ENCODE peak calls at places on chromosome 17, in ten cellular contexts. T is activated T-cell treated with anti-CD3 and anti-CD28 coated beads, Interleukin-2, amount 50 U/mL, for 48 hours; M is GM23248; D is Daoy; G is kidney; F is HTR-8/SVneo; N is fibroblast of pulmonary artery; V is AG10803; A is NCI-H446; Y is NCI-H187 treated with DMSO at 0.1 percent for 48 hours. Z is an unnamed sample.

GRCh38 chr17:28261219-28261618 is 57.8 kb upstream of the TMEM97 start:
- DNase-seq in T (no peak), M (peak), D (no peak), G (no peak), F (no peak), N (no peak), V (no peak), A (no peak), Y (no peak), Z (no peak)

GRCh38 chr17:43988301-43988700 is 16.1 kb upstream of the NAGS start:
- DNase-seq in T (no peak), M (no peak), D (no peak), G (peak), F (no peak), N (no peak), V (no peak), A (no peak), Y (peak), Z (no peak)

GRCh38 chr17:50956750-50957523 is 90.8 kb upstream of the TOB1 start:
- DNase-seq in T (peak), M (peak), D (peak), G (peak), F (peak), N (peak), V (peak), A (peak), Y (peak), Z (peak)

GRCh38 chr17:67272312-67273050 is 27.5 kb upstream of the HELZ start:
- DNase-seq in T (no peak), M (no peak), D (peak), G (peak), F (no peak), N (no peak), V (no peak), A (no peak), Y (no peak), Z (no peak)

GRCh38 chr17:76382803-76383644 is 1.4 kb upstream of the SPHK1 start:
- DNase-seq in T (peak), M (peak), D (peak), G (peak), F (peak), N (peak), V (peak), A (peak), Y (no peak), Z (no peak)

GRCh38 chr17:37391146-37391545 is 15.4 kb downstream of the C17orf78 start:
- DNase-seq in T (no peak), M (peak), D (no peak), G (no peak), F (no peak), N (no peak), V (no peak), A (no peak), Y (no peak), Z (no peak)

GRCh38 chr17:7558544-7559306 is at the start of gene TNFSF13:
- DNase-seq in T (no peak), M (no peak), D (no peak), G (peak), F (no peak), N (no peak), V (no peak), A (no peak), Y (no peak), Z (no peak)

GRCh38 chr17:73288534-73289302 is 23.1 kb downstream of the CDC42EP4 start:
- DNase-seq in T (no peak), M (no peak), D (no peak), G (no peak), F (no peak), N (no peak), V (no peak), A (no peak), Y (no peak), Z (peak)

GRCh38 chr17:81428121-81428515 is 32.9 kb downstream of the BAHCC1 start:
- DNase-seq in T (no peak), M (peak), D (peak), G (no peak), F (no peak), N (no peak), V (peak), A (peak), Y (no peak), Z (no peak)

GRCh38 chr17:43908111-43908721 is 880 bp upstream of the MPP2 start:
- DNase-seq in T (peak), M (peak), D (peak), G (peak), F (peak), N (peak), V (peak), A (peak), Y (no peak), Z (peak)

GRCh38 chr17:73091770-73092517 is 544 bp downstream of the SLC39A11 start:
- DNase-seq in T (peak), M (peak), D (peak), G (no peak), F (peak), N (peak), V (no peak), A (no peak), Y (no peak), Z (peak)

GRCh38 chr17:69473801-69474170 is 59.3 kb downstream of the MAP2K6 start:
- DNase-seq in T (no peak), M (peak), D (no peak), G (no peak), F (no peak), N (peak), V (peak), A (no peak), Y (no peak), Z (no peak)

GRCh38 chr17:60506312-60506711 is 19.7 kb downstream of the APPBP2 start:
- DNase-seq in T (no peak), M (peak), D (peak), G (no peak), F (peak), N (peak), V (peak), A (no peak), Y (no peak), Z (no peak)

GRCh38 chr17:81171941-81172340 is 5.9 kb upstream of the AATK start:
- DNase-seq in T (no peak), M (peak), D (no peak), G (no peak), F (no peak), N (peak), V (peak), A (no peak), Y (no peak), Z (no peak)

GRCh38 chr17:62140836-62141235 is 75.8 kb upstream of the MED13 start:
- DNase-seq in T (no peak), M (no peak), D (no peak), G (no peak), F (no peak), N (peak), V (no peak), A (no peak), Y (no peak), Z (peak)

GRCh38 chr17:81934850-81935708 is 2.0 kb downstream of the PYCR1 start:
- DNase-seq in T (no peak), M (no peak), D (no peak), G (peak), F (no peak), N (no peak), V (no peak), A (no peak), Y (no peak), Z (no peak)

GRCh38 chr17:28898261-28898955 is 875 bp upstream of the FLOT2 start:
- DNase-seq in T (no peak), M (no peak), D (no peak), G (no peak), F (no peak), N (no peak), V (no peak), A (no peak), Y (no peak), Z (no peak)

GRCh38 chr17:47810200-47810821 is 11.3 kb downstream of the OSBPL7 start:
- DNase-seq in T (no peak), M (peak), D (peak), G (no peak), F (peak), N (peak), V (peak), A (no peak), Y (no peak), Z (no peak)

GRCh38 chr17:2828396-2829038 is 32.3 kb downstream of the RAP1GAP2 start:
- DNase-seq in T (peak), M (peak), D (peak), G (peak), F (peak), N (peak), V (peak), A (peak), Y (no peak), Z (peak)

GRCh38 chr17:66373944-66374817 is 71.8 kb downstream of the PRKCA start:
- DNase-seq in T (peak), M (no peak), D (peak), G (peak), F (no peak), N (no peak), V (no peak), A (no peak), Y (peak), Z (no peak)

GRCh38 chr17:81553616-81554181 is 1.5 kb upstream of the FAAP100 start:
- DNase-seq in T (no peak), M (peak), D (peak), G (peak), F (peak), N (peak), V (peak), A (peak), Y (no peak), Z (no peak)

GRCh38 chr17:55267777-55268648 is 3.3 kb downstream of the HLF start:
- DNase-seq in T (no peak), M (no peak), D (no peak), G (peak), F (no peak), N (no peak), V (no peak), A (no peak), Y (no peak), Z (no peak)

GRCh38 chr17:48759288-48759687 is 30.7 kb upstream of the HOXB13 start:
- DNase-seq in T (no peak), M (no peak), D (no peak), G (no peak), F (no peak), N (no peak), V (no peak), A (no peak), Y (no peak), Z (no peak)

GRCh38 chr17:61568219-61569072 is 22.6 kb downstream of the NACA2 start:
- DNase-seq in T (no peak), M (no peak), D (no peak), G (no peak), F (no peak), N (no peak), V (no peak), A (no peak), Y (no peak), Z (no peak)

GRCh38 chr17:74228326-74228978 is 15.1 kb downstream of the TTYH2 start:
- DNase-seq in T (no peak), M (no peak), D (no peak), G (no peak), F (no peak), N (no peak), V (no peak), A (no peak), Y (no peak), Z (no peak)

GRCh38 chr17:2794116-2794803 is 2.0 kb upstream of the RAP1GAP2 start:
- DNase-seq in T (no peak), M (no peak), D (no peak), G (no peak), F (no peak), N (no peak), V (no peak), A (no peak), Y (no peak), Z (no peak)

GRCh38 chr17:50093807-50094206 is 1.3 kb upstream of the PDK2 start:
- DNase-seq in T (no peak), M (no peak), D (no peak), G (no peak), F (no peak), N (no peak), V (no peak), A (no peak), Y (no peak), Z (no peak)

GRCh38 chr17:47741793-47742145 is 8.7 kb downstream of the TBX21 start:
- DNase-seq in T (no peak), M (no peak), D (no peak), G (no peak), F (no peak), N (no peak), V (no peak), A (no peak), Y (no peak), Z (peak)

GRCh38 chr17:68497885-68498319 is 14.3 kb upstream of the PRKAR1A start:
- DNase-seq in T (no peak), M (no peak), D (no peak), G (no peak), F (no peak), N (no peak), V (no peak), A (no peak), Y (no peak), Z (no peak)

GRCh38 chr17:69712801-69713311 is 298.4 kb downstream of the MAP2K6 start:
- DNase-seq in T (no peak), M (no peak), D (no peak), G (no peak), F (no peak), N (no peak), V (no peak), A (no peak), Y (no peak), Z (no peak)

GRCh38 chr17:64343071-64343774 is 47.4 kb downstream of the PECAM1 start:
- DNase-seq in T (no peak), M (no peak), D (no peak), G (no peak), F (no peak), N (no peak), V (no peak), A (no peak), Y (no peak), Z (no peak)

GRCh38 chr17:7355053-7355452 is at the start of gene TMEM95:
- DNase-seq in T (no peak), M (peak), D (no peak), G (peak), F (no peak), N (no peak), V (peak), A (peak), Y (no peak), Z (no peak)

GRCh38 chr17:38798614-38799500 is 499 bp downstream of the PIP4K2B start:
- DNase-seq in T (peak), M (peak), D (peak), G (peak), F (peak), N (peak), V (peak), A (peak), Y (no peak), Z (peak)

GRCh38 chr17:40070644-40070894 is 7.8 kb downstream of the THRA start:
- DNase-seq in T (no peak), M (no peak), D (no peak), G (no peak), F (no peak), N (no peak), V (no peak), A (no peak), Y (no peak), Z (no peak)

GRCh38 chr17:42133461-42134041 is 10.9 kb downstream of the HSPB9 start:
- DNase-seq in T (peak), M (peak), D (peak), G (no peak), F (no peak), N (no peak), V (no peak), A (no peak), Y (peak), Z (no peak)

GRCh38 chr17:29241015-29241963 is 5.4 kb upstream of the CRYBA1 start:
- DNase-seq in T (peak), M (peak), D (peak), G (no peak), F (peak), N (peak), V (peak), A (peak), Y (no peak), Z (peak)

GRCh38 chr17:39598047-39598481 is 9.7 kb downstream of the NEUROD2 start:
- DNase-seq in T (no peak), M (no peak), D (no peak), G (no peak), F (no peak), N (no peak), V (no peak), A (peak), Y (no peak), Z (no peak)

GRCh38 chr17:29135464-29135863 is 44.7 kb downstream of the MYO18A start:
- DNase-seq in T (no peak), M (no peak), D (no peak), G (no peak), F (no peak), N (no peak), V (no peak), A (no peak), Y (no peak), Z (no peak)